ENCODE peak calls at places on chromosomes 1 and 21, in four cellular contexts. C, W, V and N are unnamed samples. For H3K4me1, the result is how much of the 10 kb centered on the place peaks cover.

GRCh38 chr1:183582021-183582746 is 8.1 kb downstream of the NCF2 start:
- DNase-seq in V (no peak), C (no peak), W (no peak), N (no peak)

GRCh38 chr1:171212607-171213347 is 27.7 kb downstream of the FMO2 start:
- DNase-seq in C (no peak), W (no peak), V (no peak), N (no peak)

GRCh38 chr1:22208973-22209378 is 66.1 kb upstream of the WNT4 start:
- DNase-seq in W (no peak), V (no peak), C (peak), N (peak)

GRCh38 chr1:214617246-214617645 is 14.3 kb downstream of the CENPF start:
- DNase-seq in V (no peak), C (no peak), W (no peak), N (no peak)

GRCh38 chr1:17507916-17508315 is 31.6 kb upstream of the ARHGEF10L start:
- DNase-seq in W (no peak), V (no peak), C (no peak), N (peak)

GRCh38 chr1:185044981-185045792 is at the start of gene RNF2:
- DNase-seq in W (peak), V (peak), C (peak), N (peak)

GRCh38 chr1:62070384-62071011 is 124.2 kb upstream of the L1TD1 start:
- DNase-seq in V (peak), W (no peak), C (no peak), N (no peak)

GRCh38 chr1:113929750-113930498 is 800 bp downstream of the HIPK1 start:
- DNase-seq in C (peak), W (peak), V (peak), N (no peak)

GRCh38 chr21:43739648-43740435 is 20.9 kb downstream of the PDXK start:
- DNase-seq in V (peak), C (no peak), W (no peak), N (peak)

GRCh38 chr1:61941794-61942193 is 199.5 kb downstream of the PATJ start:
- DNase-seq in C (no peak), W (no peak), V (no peak), N (no peak)

GRCh38 chr1:82562448-82562847 is 761.7 kb downstream of the ADGRL2 start:
- DNase-seq in V (no peak), C (no peak), W (no peak), N (no peak)

GRCh38 chr21:41885341-41886024 is 6.3 kb upstream of the PRDM15 start:
- DNase-seq in C (no peak), W (no peak), V (no peak), N (no peak)

GRCh38 chr1:109083495-109083894 is 7.1 kb upstream of the TMEM167B start:
- DNase-seq in C (no peak), V (no peak), W (no peak), N (no peak)

GRCh38 chr1:226404063-226404903 is 3.6 kb downstream of the PARP1 start:
- DNase-seq in W (no peak), C (no peak), V (no peak), N (no peak)

GRCh38 chr1:92323473-92324453 is 24.9 kb downstream of the RPAP2 start:
- DNase-seq in V (no peak), W (no peak), C (no peak), N (no peak)

GRCh38 chr21:38351961-38352521 is 95.2 kb downstream of the KCNJ15 start:
- DNase-seq in C (no peak), V (no peak), W (no peak), N (no peak)

GRCh38 chr1:28323720-28324119 is 5.1 kb upstream of the MED18 start:
- DNase-seq in W (no peak), C (no peak), V (no peak), N (no peak)

GRCh38 chr1:237685553-237685952 is 205.2 kb downstream of the ZP4 start:
- DNase-seq in V (no peak), C (no peak), W (no peak), N (no peak)

GRCh38 chr1:64539808-64540207 is 69.9 kb downstream of the CACHD1 start:
- DNase-seq in W (peak), V (peak), C (peak), N (no peak)

GRCh38 chr21:40938078-40938477 is 91.1 kb upstream of the DSCAM start:
- DNase-seq in C (no peak), V (no peak), W (no peak), N (no peak)

GRCh38 chr1:183195146-183195571 is 9.1 kb downstream of the LAMC2 start:
- DNase-seq in C (peak), V (no peak), W (no peak), N (no peak)

GRCh38 chr21:45482899-45483821 is 59.1 kb downstream of the SLC19A1 start:
- DNase-seq in V (no peak), C (no peak), W (no peak), N (no peak)

GRCh38 chr21:45945868-45946210 is 35.7 kb upstream of the COL6A1 start:
- DNase-seq in V (no peak), C (no peak), W (no peak), N (no peak)

GRCh38 chr1:23118957-23119792 is 49.5 kb downstream of the LUZP1 start:
- DNase-seq in W (no peak), V (no peak), C (no peak), N (no peak)

GRCh38 chr1:196723325-196724185 is 51.1 kb upstream of the CFHR3 start:
- DNase-seq in W (peak), C (peak), V (peak), N (peak)

GRCh38 chr1:116379057-116379630 is 6.1 kb downstream of the ATP1A1 start:
- DNase-seq in C (no peak), W (no peak), V (no peak), N (no peak)

GRCh38 chr1:111553199-111553598 is 49.8 kb upstream of the ADORA3 start:
- DNase-seq in C (no peak), W (no peak), V (no peak), N (no peak)

GRCh38 chr1:221760895-221761294 is 19.0 kb upstream of the DUSP10 start:
- DNase-seq in C (no peak), V (no peak), W (no peak), N (no peak)

GRCh38 chr1:115373305-115373704 is 35.3 kb upstream of the NGF start:
- DNase-seq in W (no peak), V (no peak), C (peak), N (no peak)

GRCh38 chr21:15999741-16000140 is 270.0 kb downstream of the USP25 start:
- DNase-seq in W (no peak), V (no peak), C (no peak), N (no peak)

GRCh38 chr1:3255680-3256079 is 186.7 kb downstream of the PRDM16 start:
- DNase-seq in W (no peak), C (no peak), V (no peak), N (no peak)

GRCh38 chr1:110634455-110635281 is 28.5 kb upstream of the KCNA2 start:
- DNase-seq in C (peak), V (peak), W (peak), N (no peak)

GRCh38 chr1:86453664-86454063 is 15.1 kb upstream of the CLCA1 start:
- DNase-seq in W (no peak), V (no peak), C (no peak), N (no peak)

GRCh38 chr21:46551636-46552241 is 53.1 kb downstream of the S100B start:
- DNase-seq in W (no peak), C (no peak), V (no peak), N (peak)

GRCh38 chr1:118905206-118905605 is 82.9 kb downstream of the TBX15 start:
- DNase-seq in C (no peak), W (no peak), V (no peak), N (no peak)

GRCh38 chr1:164559342-164560070 is 522 bp downstream of the PBX1 start:
- DNase-seq in W (no peak), V (no peak), C (peak), N (peak)

GRCh38 chr1:147749792-147750191 is 10.6 kb downstream of the GJA5 start:
- DNase-seq in C (no peak), W (no peak), V (no peak), N (no peak)

GRCh38 chr1:94081566-94082344 is 39.2 kb downstream of the ABCA4 start:
- DNase-seq in C (no peak), V (no peak), W (no peak), N (no peak)
- H3K4me1 ChIP-seq in C (under half), V (under half), W (under half), N (under half)

DNA sequence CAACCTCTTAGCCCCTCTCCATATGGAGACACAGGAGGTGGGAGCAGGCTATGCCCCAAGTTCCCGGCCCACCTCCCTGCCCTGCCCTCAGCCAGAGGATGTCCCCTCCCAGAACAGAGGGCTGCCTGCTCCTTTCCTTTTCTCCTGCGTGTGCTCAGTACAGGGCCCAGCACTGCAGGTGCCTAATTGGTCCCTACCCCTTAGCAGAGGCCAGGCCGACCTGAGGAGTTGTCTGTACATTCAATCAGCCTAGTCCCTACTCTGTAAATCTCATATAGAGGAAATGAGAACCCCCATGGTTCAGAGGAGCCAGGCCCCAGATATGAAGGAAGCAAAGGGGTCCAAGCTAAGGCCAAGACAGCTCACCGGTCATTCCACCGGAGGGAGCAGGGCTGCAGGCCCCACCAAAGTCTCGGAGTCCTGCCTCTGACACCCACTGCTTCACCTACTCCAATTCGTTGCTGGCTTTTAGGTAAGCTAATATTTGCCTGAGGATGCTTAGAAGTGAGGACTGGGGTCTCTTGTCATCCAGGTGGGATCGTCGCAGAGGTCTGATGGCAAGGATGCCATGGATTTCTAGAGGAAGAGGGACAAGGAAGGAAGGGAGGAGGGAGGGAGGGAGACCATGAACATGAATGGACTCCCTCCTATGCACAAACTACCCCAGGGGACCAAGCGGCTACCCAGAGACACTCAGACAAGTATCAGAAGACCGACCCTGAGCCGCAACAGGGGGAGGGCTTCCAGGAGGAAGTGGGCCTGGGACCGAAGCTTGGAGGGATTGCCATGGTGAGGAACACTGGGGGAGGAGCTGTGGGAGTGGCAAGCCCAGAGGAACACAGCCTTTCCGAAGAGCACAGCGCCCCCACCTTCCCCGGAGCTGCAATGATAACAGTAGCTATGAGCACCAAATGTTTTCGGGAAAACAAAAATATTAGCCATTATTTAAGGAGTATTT is 30.4 kb upstream of the FOXO6 start:
- DNase-seq in V (no peak), W (no peak), C (no peak), N (peak)
- H3K4me1 ChIP-seq in V (under half), W (under half), C (under half), N (under half)

GRCh38 chr21:10425856-10426255 is 95.5 kb upstream of the TPTE start:
- DNase-seq in C (no peak), W (no peak), V (no peak), N (no peak)
- H3K4me1 ChIP-seq in C (under half), W (under half), V (under half), N (under half)

GRCh38 chr1:204350265-204350664 is 9.5 kb downstream of the PLEKHA6 start:
- DNase-seq in V (no peak), W (no peak), C (no peak), N (no peak)

GRCh38 chr1:204349602-204350001 is 10.1 kb downstream of the PLEKHA6 start:
- DNase-seq in C (no peak), V (no peak), W (no peak), N (no peak)

GRCh38 chr1:204345941-204346678 is 13.6 kb downstream of the PLEKHA6 start:
- DNase-seq in W (no peak), C (no peak), V (no peak), N (no peak)

GRCh38 chr1:204348722-204349121 is 11.0 kb downstream of the PLEKHA6 start:
- DNase-seq in C (no peak), W (no peak), V (peak), N (no peak)

GRCh38 chr1:204348197-204348596 is 11.5 kb downstream of the PLEKHA6 start:
- DNase-seq in V (no peak), C (no peak), W (no peak), N (no peak)
- H3K4me1 ChIP-seq in V (half or more), C (under half), W (under half), N (under half)

DNA sequence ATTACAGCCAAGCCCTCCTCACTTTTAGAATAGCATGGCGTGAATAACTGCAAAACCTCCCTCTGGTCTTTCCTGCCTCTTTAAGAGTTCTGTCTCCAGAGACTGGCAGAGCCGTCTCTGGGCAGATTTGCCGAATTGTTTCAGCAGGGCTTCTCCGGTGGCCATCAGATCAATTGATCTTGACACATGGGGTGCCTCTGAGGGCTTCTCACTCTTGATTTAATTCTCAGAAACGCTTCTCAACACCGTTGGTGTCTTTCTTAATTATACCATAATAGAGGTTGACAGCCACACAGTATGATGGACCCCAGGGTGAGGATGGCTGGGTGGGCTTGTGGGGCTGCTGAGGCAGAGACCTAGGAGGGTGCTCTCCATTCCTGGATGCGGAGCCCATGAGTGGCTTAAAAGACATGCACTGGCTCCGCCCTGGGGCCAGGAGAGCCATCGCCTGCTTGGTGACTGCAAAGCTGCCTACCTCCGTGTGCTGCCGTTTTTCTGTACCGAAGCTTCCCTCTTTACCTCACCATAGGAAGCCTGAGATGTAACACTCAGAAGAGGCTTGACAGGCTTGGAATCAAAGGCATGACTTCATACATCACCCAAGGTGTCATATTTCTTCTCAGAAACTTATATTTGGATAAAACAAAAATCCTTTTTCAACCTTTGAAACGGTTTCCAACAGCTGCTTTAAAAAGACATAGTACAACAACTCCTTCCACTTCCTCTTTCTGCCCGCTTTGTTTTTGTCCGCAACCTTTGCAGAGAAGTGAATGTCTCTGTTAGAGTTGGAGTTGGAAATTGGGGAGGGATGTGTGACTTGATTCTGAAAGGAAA is 82.9 kb downstream of the GALNT2 start:
- DNase-seq in V (no peak), W (no peak), C (no peak), N (no peak)
- H3K4me1 ChIP-seq in V (under half), W (under half), C (under half), N (under half)

GRCh38 chr1:50425376-50426107 is 2.3 kb upstream of the DMRTA2 start:
- DNase-seq in V (no peak), W (no peak), C (no peak), N (peak)

GRCh38 chr1:50422946-50423669 is at the start of gene DMRTA2:
- DNase-seq in C (no peak), W (no peak), V (peak), N (peak)

GRCh38 chr1:50423670-50424000 is 392 bp upstream of the DMRTA2 start:
- DNase-seq in C (no peak), W (no peak), V (no peak), N (peak)

GRCh38 chr1:50424940-50425375 is 1.7 kb upstream of the DMRTA2 start:
- DNase-seq in W (no peak), V (no peak), C (no peak), N (peak)

GRCh38 chr1:50424045-50424939 is 1.0 kb upstream of the DMRTA2 start:
- DNase-seq in C (no peak), V (no peak), W (no peak), N (no peak)
- H3K4me1 ChIP-seq in C (under half), V (under half), W (under half), N (under half)